ENCODE peak calls at places on chromosomes 4 and X, in five cellular contexts. G is lung, W is lower lobe of right lung, F is HepG2, J is PC-9. D is an unnamed sample. For H3K36me3, the result is how much of the 10 kb centered on the place peaks cover.

GRCh38 chr4:52588097-52588496 is 71.0 kb downstream of the USP46 start:
- DNase-seq in G (no peak), W (no peak), F (peak), J (peak), D (no peak)

GRCh38 chr4:16524911-16525574 is 298.8 kb upstream of the TAPT1 start:
- DNase-seq in G (peak), W (no peak), F (no peak), J (no peak), D (no peak)

GRCh38 chrX:11113731-11114130 is 2.6 kb downstream of the HCCS start:
- DNase-seq in G (no peak), W (no peak), F (no peak), J (no peak), D (no peak)

GRCh38 chr4:161287678-161288352 is 876.0 kb downstream of the FSTL5 start:
- DNase-seq in G (no peak), W (no peak), F (no peak), J (no peak), D (no peak)

GRCh38 chr4:33722800-33723511 is 2521.4 kb downstream of the ARAP2 start:
- DNase-seq in G (no peak), W (no peak), F (no peak), J (no peak), D (no peak)

GRCh38 chr4:186149872-186150271 is 41.5 kb upstream of the CYP4V2 start:
- DNase-seq in G (no peak), W (no peak), F (peak), J (peak), D (no peak)

GRCh38 chrX:129831486-129831885 is 12.2 kb downstream of the ZDHHC9 start:
- DNase-seq in G (no peak), W (no peak), F (no peak), J (no peak), D (no peak)

GRCh38 chrX:39814391-39814790 is 283.4 kb downstream of the BCOR start:
- DNase-seq in G (no peak), W (no peak), F (no peak), J (no peak), D (no peak)

GRCh38 chrX:50707955-50708694 is 105.9 kb downstream of the SHROOM4 start:
- DNase-seq in G (no peak), W (no peak), F (no peak), J (no peak), D (no peak)

GRCh38 chr4:47106561-47106960 is 75.2 kb downstream of the GABRB1 start:
- DNase-seq in G (no peak), W (no peak), F (no peak), J (no peak), D (peak)

GRCh38 chr4:60780874-60781273 is 419.3 kb upstream of the ADGRL3 start:
- DNase-seq in G (no peak), W (no peak), F (no peak), J (no peak), D (peak)

GRCh38 chrX:75229774-75230173 is 44.1 kb upstream of the UPRT start:
- DNase-seq in G (no peak), W (no peak), F (no peak), J (no peak), D (no peak)

GRCh38 chr4:174423257-174423944 is 98.9 kb downstream of the HPGD start:
- DNase-seq in G (no peak), W (no peak), F (no peak), J (peak), D (peak)

GRCh38 chr4:69064391-69064790 is 31.9 kb upstream of the UGT2B7 start:
- DNase-seq in G (no peak), W (no peak), F (no peak), J (no peak), D (no peak)

GRCh38 chr4:69057620-69058409 is 38.5 kb upstream of the UGT2B7 start:
- DNase-seq in G (no peak), W (no peak), F (peak), J (no peak), D (no peak)

GRCh38 chr4:69056921-69057562 is 39.2 kb upstream of the UGT2B7 start:
- DNase-seq in G (no peak), W (no peak), F (no peak), J (no peak), D (no peak)

GRCh38 chr4:69058410-69059059 is 37.7 kb upstream of the UGT2B7 start:
- DNase-seq in G (no peak), W (no peak), F (no peak), J (no peak), D (no peak)

GRCh38 chr4:69060651-69061308 is 35.5 kb upstream of the UGT2B7 start:
- DNase-seq in G (no peak), W (no peak), F (no peak), J (no peak), D (no peak)
- TF ChIP-seq CTCF in G (no peak), W (no peak), F (peak), J (no peak), D (no peak)

GRCh38 chr4:140108713-140109230 is 45.2 kb downstream of the MAML3 start:
- DNase-seq in G (no peak), W (no peak), F (no peak), J (no peak), D (peak)

GRCh38 chr4:140110542-140110941 is 43.4 kb downstream of the MAML3 start:
- DNase-seq in G (no peak), W (no peak), F (no peak), J (no peak), D (no peak)

GRCh38 chr4:140112576-140112975 is 41.4 kb downstream of the MAML3 start:
- DNase-seq in G (no peak), W (no peak), F (no peak), J (no peak), D (no peak)

GRCh38 chr4:140108243-140108642 is 45.7 kb downstream of the MAML3 start:
- DNase-seq in G (no peak), W (no peak), F (no peak), J (no peak), D (no peak)

DNA sequence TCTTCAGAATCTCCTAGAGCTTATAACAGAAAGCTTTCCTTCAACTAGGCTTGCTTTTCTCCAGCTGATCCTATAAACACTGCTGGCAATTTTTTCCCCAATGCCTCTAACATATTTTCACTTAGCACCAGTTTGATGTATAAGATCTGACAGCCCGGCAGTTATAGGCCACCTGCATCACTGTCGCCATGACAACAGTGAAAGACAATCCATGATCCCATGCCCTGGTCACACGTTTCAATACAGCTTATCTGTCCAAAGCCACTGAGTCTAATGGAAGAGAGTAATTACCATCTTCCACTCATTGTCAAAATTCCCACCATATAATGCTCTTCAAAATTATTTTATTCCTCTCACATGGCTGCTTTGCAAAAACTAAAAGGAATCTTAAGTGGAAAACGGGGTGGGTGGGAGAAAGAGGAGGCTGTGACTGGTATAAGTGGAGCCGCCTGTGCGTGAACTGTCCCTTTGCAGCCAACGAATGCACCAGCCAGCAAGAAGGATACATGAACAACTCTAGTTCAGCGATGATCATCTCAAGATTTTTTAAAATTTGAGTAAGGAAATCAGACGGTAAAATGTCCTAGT is 44.3 kb downstream of the MAML3 start:
- DNase-seq in G (no peak), W (no peak), F (no peak), J (no peak), D (no peak)
- H3K4me3 ChIP-seq in G (no peak), W (no peak), F (no peak), J (no peak), D (no peak)

GRCh38 chr4:2646386-2647149 is 109.6 kb downstream of the TNIP2 start:
- DNase-seq in G (no peak), W (peak), F (no peak), J (no peak), D (no peak)

GRCh38 chr4:2647403-2648158 is 108.6 kb downstream of the TNIP2 start:
- DNase-seq in G (no peak), W (peak), F (no peak), J (no peak), D (no peak)

GRCh38 chr4:2638730-2639129 is 102.3 kb downstream of the FAM193A start:
- DNase-seq in G (no peak), W (no peak), F (no peak), J (no peak), D (no peak)

GRCh38 chr4:2648159-2648814 is 107.8 kb downstream of the TNIP2 start:
- DNase-seq in G (no peak), W (peak), F (no peak), J (no peak), D (no peak)

DNA sequence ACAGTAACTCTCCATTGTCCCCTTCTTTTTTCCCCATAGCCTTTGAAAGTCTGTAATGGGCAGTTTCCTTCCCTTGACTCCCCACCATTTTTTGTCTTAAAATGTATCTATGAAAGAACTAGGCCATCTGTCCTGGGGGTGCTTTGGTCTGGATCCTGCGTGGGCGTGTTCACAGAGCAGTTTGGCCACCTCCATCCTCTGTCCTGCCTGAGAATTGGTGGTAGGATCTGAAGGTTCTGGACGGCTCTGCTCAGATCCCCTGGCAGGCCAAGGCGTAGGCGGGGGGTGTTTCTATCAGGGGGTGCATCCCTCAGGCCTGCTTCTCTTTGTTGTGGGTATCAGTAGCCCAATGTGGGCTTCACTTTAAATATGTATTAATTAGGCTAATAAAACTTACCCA is 107.1 kb downstream of the FAM193A start:
- DNase-seq in G (no peak), W (peak), F (no peak), J (no peak), D (no peak)
- H3K36me3 ChIP-seq in G (under half), W (half or more), F (half or more), J (under half), D (under half)

DNA sequence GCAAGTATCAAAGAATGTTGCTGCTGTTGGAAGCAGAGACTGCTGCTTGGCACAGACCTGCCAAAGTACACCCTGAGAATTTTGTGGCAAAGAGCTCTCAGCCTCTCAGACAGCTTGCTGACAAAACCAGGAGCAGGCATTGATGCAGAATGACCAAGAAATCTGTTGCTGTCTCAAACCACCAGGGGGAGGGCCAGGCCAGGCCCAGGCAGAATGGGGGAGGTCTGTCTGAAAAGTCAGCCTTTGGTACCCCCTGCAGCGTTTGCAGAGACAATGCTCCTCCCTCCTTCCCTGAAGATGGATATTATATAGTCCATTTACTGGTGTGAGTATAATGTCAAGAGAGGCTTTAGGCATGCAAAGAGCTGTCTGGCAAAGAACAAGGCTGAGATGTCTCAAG is 52.9 kb upstream of the TRPC5OS start:
- DNase-seq in G (no peak), W (no peak), F (no peak), J (peak), D (peak)
- TF ChIP-seq CTCF in G (no peak), W (no peak), F (peak), J (peak), D (no peak)

GRCh38 chrX:118974088-118974907 is at the start of gene LONRF3:
- DNase-seq in G (peak), W (peak), F (peak), J (peak), D (peak)

GRCh38 chrX:118976599-118977340 is 2.4 kb downstream of the LONRF3 start:
- DNase-seq in G (peak), W (peak), F (no peak), J (peak), D (peak)

GRCh38 chrX:118973389-118974087 is 880 bp upstream of the LONRF3 start:
- DNase-seq in G (no peak), W (peak), F (no peak), J (no peak), D (no peak)

GRCh38 chrX:118975831-118976598 is 1.6 kb downstream of the LONRF3 start:
- DNase-seq in G (peak), W (peak), F (peak), J (peak), D (no peak)

DNA sequence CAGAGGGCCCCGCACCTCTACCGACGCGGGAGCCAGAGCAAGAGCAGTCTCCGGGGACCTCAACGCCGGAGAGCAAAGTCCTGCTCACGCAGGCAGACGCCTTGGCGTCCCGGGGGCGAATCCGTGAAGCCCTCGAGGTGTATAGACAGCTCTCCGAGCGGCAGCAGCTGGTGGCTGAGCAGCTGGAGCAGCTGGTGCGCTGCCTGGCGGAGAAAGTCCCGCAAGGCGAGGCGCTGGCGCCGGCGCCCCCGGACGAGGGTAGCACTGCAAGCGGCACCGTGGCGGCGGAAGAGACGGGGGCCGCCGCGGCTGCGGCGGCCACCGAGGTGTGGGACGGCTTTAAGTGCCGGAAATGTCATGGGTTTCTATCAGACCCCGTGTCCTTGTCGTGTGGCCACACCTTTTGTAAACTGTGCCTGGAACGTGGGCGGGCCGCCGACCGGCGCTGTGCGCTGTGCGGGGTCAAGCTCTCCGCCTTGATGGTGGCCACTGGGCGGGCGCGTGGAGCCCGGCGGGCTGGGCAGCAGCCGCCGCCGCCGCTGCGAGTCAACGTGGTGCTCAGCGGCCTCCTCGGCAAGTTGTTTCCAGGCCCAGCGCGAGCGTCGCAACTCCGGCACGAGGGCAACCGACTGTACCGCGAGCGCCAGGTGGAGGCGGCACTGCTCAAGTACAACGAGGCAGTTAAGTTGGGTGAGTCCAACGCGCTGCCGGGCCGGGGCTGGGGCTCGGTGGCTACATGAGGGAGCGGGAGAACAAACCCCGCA is 672 bp downstream of the LONRF3 start:
- DNase-seq in G (peak), W (peak), F (peak), J (peak), D (no peak)
- H3K4me3 ChIP-seq in G (peak), W (peak), F (peak), J (peak), D (peak)

GRCh38 chr4:182888894-182889293 is 28.3 kb downstream of the DCTD start:
- DNase-seq in G (no peak), W (no peak), F (no peak), J (no peak), D (no peak)
- H3K36me3 ChIP-seq in G (under half), W (half or more), F (half or more), J (under half), D (under half)

DNA sequence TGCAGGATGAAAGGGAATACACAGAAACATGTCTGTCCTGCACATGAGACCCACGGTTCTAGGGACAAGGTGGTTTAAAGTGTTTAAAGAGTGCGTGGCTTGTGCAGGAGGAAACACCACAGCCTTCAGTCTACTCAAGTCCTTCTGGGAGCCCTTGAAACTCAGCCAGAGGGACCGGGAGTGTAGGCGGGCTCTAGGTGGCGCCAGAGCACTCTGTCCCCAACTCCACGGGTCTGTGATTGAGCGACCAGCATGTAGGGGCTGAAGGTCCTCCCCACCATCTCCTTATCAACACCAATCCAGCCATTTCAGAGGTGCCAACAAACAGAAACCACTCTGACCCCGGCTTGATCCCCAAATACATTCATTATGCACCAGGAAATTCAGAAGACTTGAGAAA is 82.0 kb upstream of the CLDN34 start:
- DNase-seq in G (peak), W (peak), F (peak), J (peak), D (peak)
- TF ChIP-seq CTCF in G (peak), W (peak), F (peak), J (peak), D (peak)

GRCh38 chr4:158775091-158775651 is 6.3 kb downstream of the FNIP2 start:
- DNase-seq in G (no peak), W (no peak), F (no peak), J (no peak), D (peak)
- H3K4me3 ChIP-seq in G (no peak), W (no peak), F (no peak), J (no peak), D (no peak)